ENCODE peak calls at places on chromosome X, in eight cellular contexts. F is tibial artery, O is lower lobe of right lung, Q is BJ, N is SK-N-SH, P is adipocyte, L is breast epithelium, J is BE2C. M is an unnamed sample.

GRCh38 chrX:20609916-20610415 is 343.3 kb upstream of the RPS6KA3 start:
- DNase-seq in F (no peak), O (no peak), Q (no peak), N (no peak), P (no peak), L (no peak), J (peak; percentile 7), M (no peak)

GRCh38 chrX:118665204-118665603 is 62.2 kb upstream of the IL13RA1 start:
- DNase-seq in F (no peak), O (no peak), Q (no peak), N (no peak), P (no peak), L (no peak), J (no peak), M (no peak)

GRCh38 chrX:22748093-22748999 is 251.4 kb upstream of the DDX53 start:
- DNase-seq in F (peak; percentile 46), O (no peak), Q (no peak), N (peak; percentile 40), P (peak; percentile 75), L (peak; percentile 18), J (peak; percentile 50), M (peak; percentile 46)

GRCh38 chrX:68833855-68834331 is 5.1 kb downstream of the EFNB1 start:
- DNase-seq in F (no peak), O (no peak), Q (no peak), N (no peak), P (no peak), L (no peak), J (no peak), M (no peak)

GRCh38 chrX:103330601-103331397 is 760 bp downstream of the TCEAL7 start:
- DNase-seq in F (no peak), O (no peak), Q (no peak), N (peak; percentile 56), P (peak; percentile 25), L (no peak), J (no peak), M (no peak)

GRCh38 chrX:123731258-123731986 is 1.4 kb downstream of the THOC2 start:
- DNase-seq in F (no peak), O (peak; percentile 59), Q (no peak), N (peak; percentile 34), P (peak; percentile 55), L (no peak), J (peak; percentile 21), M (no peak)

GRCh38 chrX:83860846-83861245 is at the start of gene CYLC1:
- DNase-seq in F (no peak), O (no peak), Q (no peak), N (no peak), P (no peak), L (no peak), J (no peak), M (no peak)

GRCh38 chrX:145068450-145068849 is 178.9 kb upstream of the SPANXN1 start:
- DNase-seq in F (no peak), O (no peak), Q (no peak), N (no peak), P (no peak), L (no peak), J (no peak), M (no peak)

GRCh38 chrX:127558811-127559210 is 493.4 kb downstream of the ACTRT1 start:
- DNase-seq in F (no peak), O (no peak), Q (no peak), N (no peak), P (no peak), L (no peak), J (no peak), M (no peak)

GRCh38 chrX:143873343-143873742 is 10.5 kb upstream of the UBE2NL start:
- DNase-seq in F (no peak), O (no peak), Q (no peak), N (peak; percentile 0), P (no peak), L (no peak), J (no peak), M (no peak)

GRCh38 chrX:5314148-5314547 is 914.5 kb downstream of the NLGN4X start:
- DNase-seq in F (no peak), O (no peak), Q (no peak), N (no peak), P (no peak), L (no peak), J (no peak), M (no peak)
- H3K27me3 ChIP-seq in F (no peaks in the 10 kb centered on the region), O (no peaks in the 10 kb centered on the region), Q (no peaks in the 10 kb centered on the region), N (no peaks in the 10 kb centered on the region), P (no peaks in the 10 kb centered on the region), L (no peaks in the 10 kb centered on the region), J (no peaks in the 10 kb centered on the region), M (peaks cover 4% of the 10 kb centered on the region)

DNA sequence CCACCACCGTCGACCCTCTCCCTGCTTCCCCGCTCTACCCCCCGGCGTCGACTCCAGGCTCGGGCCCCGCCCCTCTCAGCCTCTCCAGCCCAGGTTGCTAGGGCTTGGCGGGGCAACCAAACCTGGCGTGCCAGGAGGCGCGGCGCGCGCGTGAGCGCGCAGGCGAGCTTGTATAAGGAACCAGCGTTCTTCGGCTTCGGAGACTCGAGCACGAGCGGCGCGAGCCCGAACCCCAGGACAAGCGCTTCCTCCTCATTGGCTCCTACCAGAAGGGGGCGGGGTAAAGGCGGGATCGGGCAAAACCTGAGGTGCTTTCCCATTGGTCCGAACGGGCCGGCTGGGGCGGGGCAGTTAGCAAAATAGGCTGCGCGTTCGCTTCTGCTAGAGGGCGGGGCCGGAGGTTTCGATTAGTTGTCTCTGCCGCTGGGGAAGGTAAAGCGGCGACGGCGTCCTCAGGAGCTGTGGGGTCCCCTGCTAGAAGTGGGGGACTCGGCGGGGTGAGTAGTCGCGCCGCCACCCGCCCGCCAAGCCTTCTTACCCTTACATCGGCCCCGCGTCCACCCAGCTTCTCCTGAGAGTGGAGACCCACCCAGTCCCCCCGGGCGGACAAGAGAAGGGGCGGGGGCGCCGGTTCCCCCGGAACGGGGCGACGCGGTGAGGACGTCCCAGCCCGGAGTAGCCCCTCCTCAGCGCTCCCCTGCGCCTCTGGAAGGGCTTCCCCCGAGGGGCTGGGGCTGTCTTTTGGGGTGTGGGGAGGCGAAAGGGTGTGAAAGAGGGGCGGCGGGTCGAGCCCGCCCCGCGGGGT is at the start of gene CDKL5:
- DNase-seq in F (peak; percentile 98), O (peak; percentile 98), Q (peak; percentile 82), N (peak; percentile 93), P (peak; percentile 96), L (peak; percentile 96), J (peak; percentile 97), M (peak; percentile 97)
- H3K4me3 ChIP-seq in F (peak within 1 kb of the TSS; percentile 92), O (peak within 1 kb of the TSS; percentile 69), Q (peak within 1 kb of the TSS; percentile 71), N (peak within 1 kb of the TSS; percentile 72), P (peak within 1 kb of the TSS; percentile 81), L (peak within 1 kb of the TSS; percentile 78), J (peak within 1 kb of the TSS; percentile 72), M (peak within 1 kb of the TSS; percentile 72)

DNA sequence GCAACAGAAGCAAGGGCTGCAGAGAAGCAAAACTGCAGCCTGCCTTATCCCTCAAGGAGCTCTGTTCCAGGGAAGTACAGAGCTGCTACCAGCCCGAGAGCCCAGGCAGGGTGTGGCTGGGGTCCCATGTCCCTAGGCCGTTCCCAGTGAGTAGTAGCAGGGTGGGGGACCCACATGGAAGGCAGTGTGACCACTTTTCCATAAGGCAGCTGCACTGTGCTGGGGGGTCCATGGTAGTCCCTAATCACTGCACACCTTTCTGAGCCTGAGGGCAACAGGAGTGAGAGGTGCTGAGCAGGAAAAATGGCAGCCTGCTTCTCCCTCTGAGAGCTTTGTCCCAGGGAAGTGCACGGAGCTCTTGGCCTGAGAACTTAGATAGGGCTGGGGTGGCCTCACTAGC is 135.9 kb downstream of the SH3BGRL start:
- DNase-seq in F (no peak), O (no peak), Q (no peak), N (no peak), P (no peak), L (no peak), J (no peak), M (no peak)
- H3K27me3 ChIP-seq in F (no peaks in the 10 kb centered on the region), O (no peaks in the 10 kb centered on the region), Q (no peaks in the 10 kb centered on the region), N (no peaks in the 10 kb centered on the region), P (no peaks in the 10 kb centered on the region), L (peaks cover 4% of the 10 kb centered on the region), J (no peaks in the 10 kb centered on the region), M (no peaks in the 10 kb centered on the region)

DNA sequence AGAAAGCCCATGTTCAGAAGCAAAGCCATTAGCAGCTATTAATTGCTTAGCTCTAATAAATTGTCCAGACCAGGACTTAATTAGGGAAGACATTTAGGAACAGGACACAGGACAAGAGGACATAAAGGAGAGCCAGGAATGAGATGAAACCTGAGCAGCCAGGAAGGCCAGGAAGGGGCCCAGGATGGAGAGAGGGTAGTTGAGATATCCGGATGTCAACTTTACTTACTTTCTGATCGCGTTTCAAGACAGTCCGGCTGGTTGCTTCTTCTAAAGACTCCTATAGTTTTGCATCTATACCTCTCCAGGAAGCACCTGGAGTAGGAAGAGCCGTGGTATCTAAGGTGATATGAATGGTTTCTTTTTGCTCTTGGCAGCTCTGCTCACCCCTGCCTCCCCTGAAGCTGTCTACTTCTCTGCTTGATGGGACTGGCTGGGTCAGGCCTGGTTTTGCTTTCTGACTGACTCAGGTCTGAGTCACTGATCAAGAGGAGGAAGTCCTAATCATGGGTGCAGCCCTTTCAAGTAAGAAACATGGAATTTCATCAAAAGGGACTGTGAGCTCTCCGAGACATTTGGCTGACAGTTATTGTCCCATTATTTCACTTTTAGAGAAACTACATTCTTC is 733.3 kb downstream of the RPA4 start:
- DNase-seq in F (no peak), O (no peak), Q (peak; percentile 6), N (no peak), P (peak; percentile 35), L (no peak), J (no peak), M (no peak)
- H3K4me3 ChIP-seq in F (no peak overlapping the region), O (no peak overlapping the region), Q (no peak overlapping the region), N (no peak overlapping the region), P (no peak overlapping the region), L (no peak overlapping the region), J (no peak overlapping the region), M (no peak overlapping the region)

DNA sequence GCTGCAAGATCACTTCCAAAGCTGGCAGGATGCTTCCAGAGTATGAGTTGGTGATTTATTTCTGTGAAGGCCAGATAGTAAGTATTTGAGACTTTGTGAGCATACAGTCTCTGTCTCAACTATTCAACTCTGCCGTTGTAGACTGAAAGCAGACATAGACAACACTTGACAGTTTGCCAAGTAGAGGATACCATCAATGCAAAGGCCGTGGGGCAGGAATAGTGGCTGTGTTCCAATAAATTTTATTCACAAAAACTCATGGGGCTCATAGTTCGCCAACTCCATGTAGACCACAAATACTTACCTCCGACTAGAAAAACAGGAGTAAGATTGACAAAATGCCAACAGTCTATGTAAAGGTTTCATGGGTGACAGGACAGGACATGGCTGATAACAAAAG is 3.7 kb upstream of the PIR start:
- DNase-seq in F (no peak), O (no peak), Q (no peak), N (no peak), P (no peak), L (no peak), J (no peak), M (no peak)
- H3K27me3 ChIP-seq in F (no peaks in the 10 kb centered on the region), O (no peaks in the 10 kb centered on the region), Q (no peaks in the 10 kb centered on the region), N (peaks cover 29% of the 10 kb centered on the region), P (peaks cover 32% of the 10 kb centered on the region), L (peaks cover 34% of the 10 kb centered on the region), J (no peaks in the 10 kb centered on the region), M (no peaks in the 10 kb centered on the region)

GRCh38 chrX:77446840-77447239 is 349 bp upstream of the FGF16 start:
- DNase-seq in F (no peak), O (no peak), Q (no peak), N (no peak), P (peak; percentile 42), L (no peak), J (no peak), M (no peak)
- H3K4me3 ChIP-seq in F (peak overlapping the region; percentile 44), O (peak overlapping the region; percentile 42), Q (peak overlapping the region; percentile 7), N (no peak overlapping the region), P (peak overlapping the region; percentile 76), L (peak overlapping the region; percentile 33), J (no peak overlapping the region), M (peak overlapping the region; percentile 51)

M was measured in dorsolateral prefrontal cortex.